ENCODE peak calls at places on chromosomes 4 and X, in five cellular contexts. S is CD4-positive, alpha-beta memory T cell; Q is Peyer's patch; U is gastrocnemius medialis; X is right lobe of liver. M is an unnamed sample.

GRCh38 chr4:20832821-20833220 is 132.6 kb downstream of the PACRGL start:
- DNase-seq in S (no peak), Q (no peak), U (no peak), X (no peak), M (no peak)

GRCh38 chr4:10072420-10073017 is 44.1 kb downstream of the WDR1 start:
- DNase-seq in S (no peak), Q (peak; percentile 37), U (no peak), X (peak; percentile 19), M (no peak)

GRCh38 chrX:136198010-136198409 is 50.7 kb downstream of the FHL1 start:
- DNase-seq in S (no peak), Q (no peak), U (no peak), X (no peak), M (no peak)

GRCh38 chr4:87120411-87121162 is 99.8 kb downstream of the KLHL8 start:
- DNase-seq in S (no peak), Q (no peak), U (peak; percentile 83), X (peak; percentile 80), M (peak; percentile 67)

GRCh38 chr4:119490335-119490734 is 138.3 kb downstream of the PDE5A start:
- DNase-seq in S (no peak), Q (no peak), U (no peak), X (no peak), M (no peak)

GRCh38 chr4:110526589-110526988 is 50.6 kb downstream of the ENPEP start:
- DNase-seq in S (no peak), Q (no peak), U (no peak), X (no peak), M (no peak)

GRCh38 chr4:88953400-88953799 is 103.6 kb downstream of the FAM13A start:
- DNase-seq in S (no peak), Q (no peak), U (no peak), X (no peak), M (no peak)

GRCh38 chrX:84046403-84046984 is 141.5 kb downstream of the RPS6KA6 start:
- DNase-seq in S (peak; percentile 5), Q (peak; percentile 51), U (no peak), X (no peak), M (no peak)

GRCh38 chr4:144627663-144628076 is 18.3 kb upstream of the HHIP start:
- DNase-seq in S (no peak), Q (no peak), U (no peak), X (no peak), M (no peak)

GRCh38 chr4:25312496-25313193 is at the start of gene ZCCHC4:
- DNase-seq in S (peak; percentile 96), Q (peak; percentile 95), U (peak; percentile 84), X (peak; percentile 92), M (peak; percentile 93)

GRCh38 chr4:25308761-25309160 is 3.8 kb upstream of the ZCCHC4 start:
- DNase-seq in S (no peak), Q (no peak), U (no peak), X (no peak), M (no peak)

GRCh38 chr4:25310825-25311210 is 1.8 kb upstream of the ZCCHC4 start:
- DNase-seq in S (no peak), Q (no peak), U (no peak), X (no peak), M (no peak)

GRCh38 chr4:25308266-25308665 is 4.3 kb upstream of the ZCCHC4 start:
- DNase-seq in S (no peak), Q (no peak), U (no peak), X (no peak), M (no peak)

GRCh38 chr4:25310066-25310824 is 2.3 kb upstream of the ZCCHC4 start:
- DNase-seq in S (no peak), Q (no peak), U (no peak), X (no peak), M (no peak)
- H3K4me3 ChIP-seq in S (no peak overlapping the region), Q (no peak overlapping the region), U (no peak overlapping the region), X (no peak overlapping the region), M (no peak overlapping the region)

DNA sequence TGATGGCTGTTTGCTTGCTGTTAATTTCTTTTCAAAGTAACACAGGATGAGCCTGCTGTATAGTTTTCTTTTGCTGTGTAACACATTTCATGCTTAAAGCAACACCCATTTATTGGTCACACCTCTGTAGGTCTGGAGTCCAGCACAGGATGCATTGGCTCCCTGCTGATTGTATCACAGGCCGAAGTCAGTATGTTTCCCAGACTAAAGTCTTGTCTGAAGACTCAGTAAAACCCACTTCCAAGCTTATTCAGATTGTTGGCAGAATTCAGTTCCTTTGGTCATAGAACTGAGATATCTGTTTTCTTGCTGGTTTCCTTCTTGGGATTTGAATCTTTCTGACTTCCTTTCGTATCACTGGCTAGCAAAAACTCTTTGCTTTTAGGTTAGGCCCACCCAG is 54.3 kb downstream of the LRP2BP start:
- DNase-seq in S (no peak), Q (no peak), U (no peak), X (no peak), M (no peak)
- H3K36me3 ChIP-seq in S (no peaks in the 10 kb centered on the region), Q (peaks cover 21% of the 10 kb centered on the region), U (no peaks in the 10 kb centered on the region), X (no peaks in the 10 kb centered on the region), M (peaks cover 4% of the 10 kb centered on the region)

GRCh38 chrX:57915680-57916079 is 5.4 kb upstream of the ZXDA start:
- DNase-seq in S (no peak), Q (no peak), U (no peak), X (no peak), M (no peak)
- H3K9me3 ChIP-seq in S (no peaks in the 10 kb centered on the region), Q (no peaks in the 10 kb centered on the region), U (no peaks in the 10 kb centered on the region), X (no peaks in the 10 kb centered on the region), M (no peaks in the 10 kb centered on the region)

GRCh38 chr4:186201535-186202230 is 10.3 kb downstream of the CYP4V2 start:
- DNase-seq in S (peak; percentile 52), Q (peak; percentile 86), U (no peak), X (peak; percentile 66), M (peak; percentile 63)

GRCh38 chr4:186204103-186204559 is 12.8 kb downstream of the CYP4V2 start:
- DNase-seq in S (peak; percentile 78), Q (peak; percentile 80), U (no peak), X (peak; percentile 54), M (peak; percentile 62)

GRCh38 chr4:186203391-186203802 is 12.0 kb downstream of the CYP4V2 start:
- DNase-seq in S (no peak), Q (no peak), U (no peak), X (no peak), M (no peak)

GRCh38 chr4:186202490-186203140 is 11.2 kb downstream of the CYP4V2 start:
- DNase-seq in S (no peak), Q (no peak), U (no peak), X (no peak), M (no peak)

GRCh38 chr4:186204611-186205144 is 13.3 kb downstream of the CYP4V2 start:
- DNase-seq in S (no peak), Q (peak; percentile 76), U (no peak), X (peak; percentile 55), M (no peak)
- H3K4me3 ChIP-seq in S (no peak overlapping the region), Q (peak overlapping the region; percentile 26), U (peak overlapping the region; percentile 39), X (no peak overlapping the region), M (no peak overlapping the region)

GRCh38 chr4:128854433-128854832 is 44.9 kb downstream of the JADE1 start:
- DNase-seq in S (peak; percentile 26), Q (no peak), U (no peak), X (no peak), M (no peak)
- H3K36me3 ChIP-seq in S (peaks cover 63% of the 10 kb centered on the region), Q (peaks cover 92% of the 10 kb centered on the region), U (no peaks in the 10 kb centered on the region), X (peaks cover 6% of the 10 kb centered on the region), M (peaks cover 14% of the 10 kb centered on the region)

GRCh38 chrX:155779831-155780230 is 101.3 kb upstream of the VAMP7 start:
- DNase-seq in S (no peak), Q (no peak), U (no peak), X (no peak), M (no peak)
- H3K9me3 ChIP-seq in S (no peaks in the 10 kb centered on the region), Q (no peaks in the 10 kb centered on the region), U (no peaks in the 10 kb centered on the region), X (no peaks in the 10 kb centered on the region), M (no peaks in the 10 kb centered on the region)